ENCODE peak calls at places on chromosomes 13 and 19, in five cellular contexts. P is lower leg skin; Z is DND-41; D is CD8-positive, alpha-beta T cell; M is left ventricle myocardium inferior. F is an unnamed sample.

GRCh38 chr19:12656899-12657571 is 9.5 kb downstream of the MAN2B1 start:
- DNase-seq in Z (peak; percentile 43), P (no peak), D (no peak), M (no peak), F (no peak)

GRCh38 chr19:16895467-16896097 is 6.8 kb downstream of the F2RL3 start:
- DNase-seq in P (no peak), Z (no peak), D (no peak), M (no peak), F (no peak)

GRCh38 chr13:106133025-106133424 is 402.4 kb downstream of the EFNB2 start:
- DNase-seq in P (no peak), D (no peak), M (no peak), Z (no peak), F (no peak)

GRCh38 chr19:16893686-16893990 is 4.8 kb downstream of the F2RL3 start:
- DNase-seq in Z (no peak), P (no peak), M (no peak), D (no peak), F (no peak)

GRCh38 chr13:51804295-51805172 is 571 bp upstream of the DHRS12 start:
- DNase-seq in P (no peak), D (no peak), M (no peak), Z (no peak), F (no peak)

GRCh38 chr13:27339299-27339698 is 68.7 kb downstream of the RASL11A start:
- DNase-seq in P (no peak), Z (peak; percentile 24), D (no peak), M (no peak), F (peak; percentile 23)

GRCh38 chr13:63092461-63092860 is 1676.8 kb upstream of the PCDH20 start:
- DNase-seq in P (no peak), M (no peak), D (no peak), Z (no peak), F (no peak)

GRCh38 chr19:54952591-54953344 is 5.4 kb upstream of the NLRP7 start:
- DNase-seq in P (no peak), D (no peak), M (no peak), Z (no peak), F (no peak)

GRCh38 chr13:32426191-32426980 is 1.5 kb downstream of the N4BP2L1 start:
- DNase-seq in D (no peak), M (no peak), Z (peak; percentile 66), P (no peak), F (no peak)

GRCh38 chr19:7545295-7545694 is 9.8 kb downstream of the PNPLA6 start:
- DNase-seq in M (no peak), P (no peak), D (no peak), Z (no peak), F (no peak)

GRCh38 chr19:1852729-1853128 is 4.4 kb upstream of the REXO1 start:
- DNase-seq in D (no peak), P (no peak), M (no peak), Z (no peak), F (no peak)

GRCh38 chr13:72585254-72585653 is 142.2 kb downstream of the MZT1 start:
- DNase-seq in Z (no peak), P (no peak), M (no peak), D (no peak), F (no peak)

GRCh38 chr13:73323615-73324014 is 264.8 kb downstream of the KLF5 start:
- DNase-seq in Z (no peak), M (no peak), D (no peak), P (no peak), F (no peak)

GRCh38 chr13:34128661-34129060 is 310.7 kb downstream of the RFC3 start:
- DNase-seq in D (no peak), P (no peak), Z (no peak), M (no peak), F (no peak)

GRCh38 chr19:30656520-30657100 is 284.4 kb downstream of the ZNF536 start:
- DNase-seq in P (peak; percentile 58), M (no peak), D (no peak), Z (no peak), F (no peak)

GRCh38 chr13:26300140-26300539 is 46.2 kb downstream of the CDK8 start:
- DNase-seq in D (no peak), P (no peak), M (no peak), Z (no peak), F (no peak)

GRCh38 chr13:96053003-96053703 is at the start of gene UGGT2:
- DNase-seq in M (peak; percentile 96), P (peak; percentile 98), Z (no peak), D (no peak), F (peak; percentile 83)

GRCh38 chr13:101098873-101099272 is 317.4 kb downstream of the NALCN start:
- DNase-seq in Z (no peak), D (no peak), M (no peak), P (no peak), F (no peak)

GRCh38 chr19:44904426-44904994 is 1.1 kb upstream of the APOE start:
- DNase-seq in D (no peak), P (no peak), Z (peak; percentile 19), M (no peak), F (no peak)
- TF ChIP-seq CTCF in D (no peak), P (no peak), Z (peak; percentile 47), M (no peak), F (peak; percentile 41)

DNA sequence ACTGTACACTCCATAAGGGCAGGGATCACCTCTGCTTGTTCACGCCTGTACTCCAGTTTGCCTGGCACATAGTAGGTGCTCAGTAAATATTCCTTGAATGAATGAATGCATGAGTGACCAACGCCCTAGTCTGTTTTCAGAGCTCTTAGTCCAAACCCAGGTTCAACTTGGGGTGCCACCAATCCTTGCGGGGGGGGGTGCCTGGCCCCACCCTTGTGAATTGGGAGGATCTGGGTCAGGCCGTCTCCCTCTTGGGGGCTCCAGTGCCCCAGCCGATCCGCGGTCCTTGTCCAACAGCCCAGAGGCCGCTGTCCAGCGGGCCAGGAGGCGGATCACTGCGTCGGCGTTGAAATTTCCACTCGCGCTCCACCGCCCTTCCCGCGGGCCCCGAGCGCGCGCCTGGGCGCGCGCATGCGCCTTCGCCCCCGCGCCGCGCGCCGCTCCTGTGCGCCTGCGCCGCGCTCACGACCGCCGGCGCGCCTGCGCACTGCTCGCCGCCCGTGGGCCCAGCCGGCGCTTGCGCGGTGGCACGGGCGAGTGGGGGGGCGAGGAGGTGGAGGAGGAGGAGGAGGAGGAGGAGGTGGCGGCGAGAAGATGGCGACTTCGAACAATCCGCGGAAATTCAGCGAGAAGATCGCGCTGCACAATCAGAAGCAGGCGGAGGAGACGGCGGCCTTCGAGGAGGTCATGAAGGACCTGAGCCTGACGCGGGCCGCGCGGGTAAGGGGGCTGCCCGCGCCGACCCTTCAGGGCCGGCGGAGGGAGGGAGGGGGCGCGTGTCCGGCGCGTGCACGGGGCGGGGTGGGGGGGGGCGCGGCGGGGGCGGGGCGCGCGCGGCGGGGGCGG is at the start of gene CRTC1:
- DNase-seq in D (peak; percentile 90), P (peak; percentile 97), M (peak; percentile 86), Z (peak; percentile 93), F (peak; percentile 90)
- TF ChIP-seq CTCF in D (no peak), P (no peak), M (no peak), Z (no peak), F (no peak)

GRCh38 chr19:38792250-38793111 is 3.5 kb downstream of the LGALS7B start:
- DNase-seq in Z (no peak), M (peak; percentile 60), D (no peak), P (peak; percentile 92), F (no peak)
- TF ChIP-seq CTCF in Z (no peak), M (peak; percentile 63), D (no peak), P (no peak), F (peak; percentile 22)

GRCh38 chr19:47111682-47112165 is 1.9 kb downstream of the ZC3H4 start:
- DNase-seq in Z (no peak), P (no peak), D (no peak), M (no peak), F (no peak)

GRCh38 chr19:47112166-47112663 is 1.4 kb downstream of the ZC3H4 start:
- DNase-seq in M (peak; percentile 92), D (peak; percentile 77), P (peak; percentile 96), Z (peak; percentile 94), F (peak; percentile 71)

GRCh38 chr19:47112664-47113445 is 721 bp downstream of the ZC3H4 start:
- DNase-seq in D (peak; percentile 100), P (peak; percentile 100), Z (peak; percentile 100), M (peak; percentile 99), F (peak; percentile 97)

GRCh38 chr19:47111081-47111589 is 2.4 kb downstream of the ZC3H4 start:
- DNase-seq in P (peak; percentile 90), Z (peak; percentile 56), D (no peak), M (no peak), F (no peak)

GRCh38 chr19:47113446-47114348 is at the start of gene ZC3H4:
- DNase-seq in Z (peak; percentile 93), P (peak; percentile 99), M (peak; percentile 92), D (peak; percentile 93), F (peak; percentile 92)
- TF ChIP-seq CTCF in Z (no peak), P (no peak), M (no peak), D (no peak), F (no peak)

F was measured in neural crest cell.